ENCODE peak calls at places on chromosomes 5 and 9, in five cellular contexts. V is HCT116, T is K562, W is HepG2, K is H1. L is an unnamed sample.

GRCh38 chr5:52947851-52948250 is 41.3 kb upstream of the ITGA2 start:
- DNase-seq in V (no peak), T (no peak), W (no peak), K (no peak), L (no peak)

GRCh38 chr5:82313016-82313415 is 34.9 kb upstream of the RPS23 start:
- DNase-seq in V (peak), T (no peak), W (no peak), K (no peak), L (no peak)

GRCh38 chr5:149485655-149486615 is 65.3 kb downstream of the CSNK1A1 start:
- DNase-seq in V (peak), T (no peak), W (peak), K (no peak), L (peak)

GRCh38 chr9:129506892-129507291 is 114.0 kb downstream of the C9orf50 start:
- DNase-seq in V (no peak), T (no peak), W (no peak), K (no peak), L (no peak)

GRCh38 chr9:129777769-129778130 is 24.9 kb upstream of the PTGES start:
- DNase-seq in V (no peak), T (peak), W (no peak), K (no peak), L (no peak)

GRCh38 chr5:67476531-67476930 is 279.9 kb upstream of the CD180 start:
- DNase-seq in V (no peak), T (no peak), W (no peak), K (no peak), L (no peak)

GRCh38 chr5:171571663-171572062 is 152.2 kb downstream of the FGF18 start:
- DNase-seq in V (no peak), T (no peak), W (no peak), K (no peak), L (no peak)

GRCh38 chr5:167696558-167697314 is 594.7 kb upstream of the WWC1 start:
- DNase-seq in V (no peak), T (no peak), W (no peak), K (no peak), L (peak)

GRCh38 chr9:90055226-90055625 is 450.4 kb downstream of the GADD45G start:
- DNase-seq in V (no peak), T (no peak), W (no peak), K (no peak), L (no peak)

GRCh38 chr9:16398676-16399075 is 471.8 kb downstream of the BNC2 start:
- DNase-seq in V (no peak), T (no peak), W (no peak), K (no peak), L (no peak)

GRCh38 chr5:54529565-54529964 is 12.0 kb downstream of the SNX18 start:
- DNase-seq in V (no peak), T (no peak), W (no peak), K (no peak), L (no peak)

GRCh38 chr5:36870399-36871040 is 6.0 kb upstream of the NIPBL start:
- DNase-seq in V (peak), T (peak), W (peak), K (no peak), L (peak)

GRCh38 chr5:108620516-108620915 is 127.2 kb upstream of the FER start:
- DNase-seq in V (no peak), T (no peak), W (no peak), K (no peak), L (no peak)

GRCh38 chr9:134540441-134541372 is 100.9 kb upstream of the COL5A1 start:
- DNase-seq in V (no peak), T (no peak), W (no peak), K (no peak), L (no peak)

GRCh38 chr5:10636363-10637142 is 72.7 kb downstream of the ANKRD33B start:
- DNase-seq in V (no peak), T (no peak), W (no peak), K (no peak), L (no peak)

GRCh38 chr5:120139039-120139438 is 325.1 kb upstream of the PRR16 start:
- DNase-seq in V (no peak), T (no peak), W (peak), K (no peak), L (peak)

GRCh38 chr5:163504091-163504931 is 1.1 kb upstream of the MAT2B start:
- DNase-seq in V (no peak), T (peak), W (peak), K (no peak), L (no peak)

GRCh38 chr9:78958887-78959286 is 612.9 kb upstream of the TLE4 start:
- DNase-seq in V (peak), T (no peak), W (no peak), K (no peak), L (no peak)

GRCh38 chr9:93081931-93082330 is 14.1 kb upstream of the CARD19 start:
- DNase-seq in V (no peak), T (no peak), W (no peak), K (no peak), L (no peak)

GRCh38 chr5:177312649-177313181 is 1.0 kb upstream of the MXD3 start:
- DNase-seq in V (peak), T (peak), W (peak), K (no peak), L (peak)

GRCh38 chr5:21071986-21072385 is 1084.0 kb upstream of the CDH18 start:
- DNase-seq in V (no peak), T (no peak), W (no peak), K (no peak), L (no peak)

GRCh38 chr9:134996591-134997530 is 79.1 kb upstream of the FCN1 start:
- DNase-seq in V (no peak), T (no peak), W (no peak), K (no peak), L (no peak)

GRCh38 chr9:100669968-100670367 is 92.1 kb downstream of the CAVIN4 start:
- DNase-seq in V (no peak), T (no peak), W (no peak), K (no peak), L (peak)

GRCh38 chr9:19682416-19682815 is 106.4 kb downstream of the SLC24A2 start:
- DNase-seq in V (no peak), T (no peak), W (no peak), K (no peak), L (no peak)

GRCh38 chr9:65437724-65438123 is 152.7 kb upstream of the FOXD4L5 start:
- DNase-seq in V (no peak), T (no peak), W (no peak), K (no peak), L (no peak)

GRCh38 chr5:11496127-11496719 is 408.0 kb downstream of the CTNND2 start:
- DNase-seq in V (no peak), T (no peak), W (no peak), K (no peak), L (no peak)

GRCh38 chr9:98022447-98022846 is 34.1 kb upstream of the NANS start:
- DNase-seq in V (no peak), T (no peak), W (no peak), K (no peak), L (no peak)

GRCh38 chr5:87572611-87573010 is 159.9 kb upstream of the CCNH start:
- DNase-seq in V (no peak), T (no peak), W (no peak), K (no peak), L (no peak)

GRCh38 chr9:70043689-70044449 is at the start of gene MAMDC2:
- DNase-seq in V (no peak), T (no peak), W (no peak), K (no peak), L (no peak)

GRCh38 chr9:95206143-95206542 is 111.4 kb downstream of the FANCC start:
- DNase-seq in V (no peak), T (no peak), W (no peak), K (no peak), L (no peak)

GRCh38 chr5:40121236-40121635 is 558.5 kb upstream of the PTGER4 start:
- DNase-seq in V (no peak), T (no peak), W (no peak), K (no peak), L (no peak)

GRCh38 chr5:127988149-127988755 is 95.3 kb upstream of the SLC12A2 start:
- DNase-seq in V (peak), T (no peak), W (peak), K (no peak), L (peak)
- TF ChIP-seq JUND in V (peak), T (peak), W (no peak), K (no peak), L (no peak)

DNA sequence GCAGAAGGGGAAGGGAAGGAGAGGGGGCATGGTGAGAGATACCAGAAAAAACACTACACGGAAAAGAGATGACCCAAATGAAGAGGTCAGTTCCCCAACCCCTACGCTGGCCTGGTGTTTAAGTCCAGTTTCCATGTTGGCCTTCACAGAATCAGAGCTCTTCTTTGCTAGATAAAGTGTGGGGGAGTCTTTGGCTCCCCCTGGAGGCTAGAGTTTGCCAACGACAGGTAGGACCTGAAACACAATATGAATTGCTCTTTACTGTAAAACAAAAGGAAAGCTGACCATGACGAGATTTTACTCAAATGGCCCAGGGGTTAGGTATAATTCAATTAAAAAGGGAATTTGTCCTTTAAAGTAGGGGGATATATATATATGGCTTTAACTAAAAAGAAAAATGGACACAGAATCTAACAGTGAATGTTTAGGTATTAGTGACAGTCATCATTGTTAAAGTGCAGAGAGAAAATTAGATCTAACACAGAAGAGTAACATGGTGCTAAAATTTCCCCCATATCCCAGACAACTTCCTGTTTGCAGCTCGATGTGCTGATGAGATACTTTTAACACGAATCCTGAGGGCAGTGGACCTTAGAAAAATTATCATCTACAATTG is 92.0 kb downstream of the SV2C start:
- DNase-seq in V (peak), T (peak), W (peak), K (peak), L (peak)
- TF ChIP-seq JUND in V (no peak), T (no peak), W (no peak), K (no peak), L (no peak)

GRCh38 chr9:74846771-74847170 is 41.0 kb downstream of the TRPM6 start:
- DNase-seq in V (no peak), T (no peak), W (peak), K (no peak), L (no peak)
- TF ChIP-seq JUND in V (no peak), T (no peak), W (no peak), K (no peak), L (no peak)

GRCh38 chr5:44365351-44365750 is 23.9 kb downstream of the FGF10 start:
- DNase-seq in V (no peak), T (no peak), W (no peak), K (no peak), L (no peak)
- TF ChIP-seq JUND in V (no peak), T (no peak), W (no peak), K (no peak), L (no peak)

DNA sequence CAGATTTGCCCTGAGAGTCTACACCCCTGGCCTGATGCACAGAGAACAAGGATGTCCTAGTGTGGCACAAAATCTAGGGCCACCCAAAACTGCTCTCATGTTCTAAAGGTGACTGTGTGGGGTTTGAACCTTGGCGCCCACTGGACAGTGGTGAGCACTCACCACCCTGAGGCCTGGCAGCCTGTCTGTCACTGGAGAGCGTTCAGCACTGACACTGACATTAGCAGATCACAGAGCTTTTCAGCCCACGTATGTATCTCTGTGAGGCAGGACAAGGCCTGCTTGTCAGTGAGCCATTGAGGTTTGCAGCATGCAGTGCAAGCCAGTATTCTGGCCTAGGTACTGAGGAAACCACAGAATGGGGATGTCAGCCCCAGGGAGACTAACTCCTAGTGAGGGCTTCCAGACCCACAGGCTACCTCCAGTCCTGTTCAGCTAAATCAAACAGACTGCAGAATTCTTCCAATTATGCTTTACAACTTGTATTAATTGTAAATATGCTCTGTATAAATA is 38.9 kb upstream of the SLC2A8 start:
- DNase-seq in V (no peak), T (no peak), W (no peak), K (no peak), L (no peak)
- TF ChIP-seq JUND in V (no peak), T (no peak), W (no peak), K (no peak), L (no peak)

GRCh38 chr9:110125207-110125751 is 82.7 kb downstream of the C9orf152 start:
- DNase-seq in V (no peak), T (no peak), W (peak), K (peak), L (no peak)

GRCh38 chr9:110125763-110126351 is 82.1 kb downstream of the C9orf152 start:
- DNase-seq in V (no peak), T (no peak), W (no peak), K (no peak), L (no peak)

GRCh38 chr9:110128664-110129329 is 79.2 kb downstream of the C9orf152 start:
- DNase-seq in V (no peak), T (no peak), W (no peak), K (no peak), L (no peak)

GRCh38 chr9:110126457-110126856 is 81.5 kb downstream of the C9orf152 start:
- DNase-seq in V (no peak), T (no peak), W (no peak), K (no peak), L (no peak)

GRCh38 chr9:110126986-110127864 is 80.7 kb downstream of the C9orf152 start:
- DNase-seq in V (no peak), T (no peak), W (peak), K (no peak), L (no peak)
- TF ChIP-seq JUND in V (no peak), T (no peak), W (no peak), K (no peak), L (no peak)

DNA sequence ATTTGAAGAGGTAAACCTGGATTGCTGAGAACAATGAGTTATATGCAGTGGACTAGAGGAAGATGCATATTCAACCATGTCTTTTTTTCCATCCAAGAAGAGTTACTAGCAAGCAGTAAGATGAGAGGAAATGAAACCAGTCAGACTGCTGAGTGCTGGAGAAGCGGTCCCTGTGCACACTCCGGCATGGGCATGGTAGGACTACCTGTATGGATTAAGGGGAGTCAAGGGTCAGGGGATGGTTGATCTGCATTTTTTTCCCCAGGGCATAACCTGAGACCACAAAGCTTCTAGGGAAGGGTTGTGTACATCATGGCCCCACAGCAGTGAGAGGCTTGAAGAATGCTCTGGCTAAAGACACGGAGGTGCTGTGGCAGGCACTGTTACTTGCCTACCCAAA is 76.6 kb upstream of the ZNF169 start:
- DNase-seq in V (no peak), T (no peak), W (no peak), K (no peak), L (no peak)
- TF ChIP-seq JUND in V (no peak), T (no peak), W (no peak), K (no peak), L (no peak)

DNA sequence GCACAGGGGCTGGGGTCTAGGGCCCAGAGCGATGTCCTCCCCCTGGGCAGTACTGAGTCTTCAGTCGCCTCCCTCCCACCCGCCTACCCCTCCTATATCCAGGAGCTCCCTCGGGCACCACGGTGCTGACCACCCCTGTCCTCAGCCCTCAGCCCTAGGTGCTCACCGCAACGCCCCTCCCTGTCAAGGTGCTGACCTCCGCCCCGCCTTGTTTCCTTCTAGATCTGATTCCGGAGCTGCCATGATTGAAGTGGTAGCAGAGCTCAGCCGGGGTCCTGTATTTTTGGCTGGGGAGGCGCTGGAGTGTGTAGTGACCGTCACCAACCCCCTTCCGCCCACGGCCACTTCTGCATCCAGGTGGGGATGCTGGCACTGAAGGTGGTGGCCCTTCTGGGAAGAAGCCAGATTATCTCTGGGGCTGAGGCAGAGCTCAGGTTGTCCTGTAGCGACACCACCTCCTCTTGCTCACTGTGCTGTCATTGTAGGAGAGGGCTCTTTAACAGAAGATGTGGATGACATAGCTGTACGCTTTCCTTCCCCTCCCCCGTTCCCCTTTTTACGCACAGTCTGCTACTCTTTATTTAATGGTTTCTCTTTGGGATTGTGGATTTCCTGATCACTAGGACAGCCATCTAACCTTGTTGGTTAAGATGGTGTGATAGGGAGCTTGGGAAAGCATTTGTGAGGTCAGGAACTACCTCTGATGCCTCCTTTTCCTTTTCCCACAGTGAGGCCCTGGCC is 598 bp downstream of the RGP1 start:
- DNase-seq in V (no peak), T (peak), W (no peak), K (no peak), L (no peak)
- TF ChIP-seq JUND in V (no peak), T (no peak), W (no peak), K (no peak), L (no peak)

GRCh38 chr5:157167219-157167621 is 1.2 kb upstream of the GARIN3 start:
- DNase-seq in V (no peak), T (no peak), W (no peak), K (no peak), L (no peak)
- TF ChIP-seq JUND in V (no peak), T (no peak), W (no peak), K (no peak), L (no peak)

L was measured in T47D.